ENCODE peak calls at places on chromosomes 2 and 18, in seven cellular contexts. W, V, G, N, Q, P and A are unnamed samples.

GRCh38 chr2:13006407-13006806 is 289.7 kb downstream of the TRIB2 start:
- DNase-seq in W (no peak), V (peak), G (no peak), N (no peak), Q (no peak), P (no peak), A (no peak)

GRCh38 chr2:48572797-48573196 is 42.8 kb downstream of the STON1 start:
- DNase-seq in W (no peak), V (no peak), G (no peak), N (no peak), Q (no peak), P (no peak), A (no peak)

GRCh38 chr2:186426153-186427016 is 59.7 kb upstream of the ZC3H15 start:
- DNase-seq in W (no peak), V (no peak), G (no peak), N (no peak), Q (no peak), P (no peak), A (no peak)

GRCh38 chr2:230512955-230513748 is 97.2 kb downstream of the SP100 start:
- DNase-seq in W (no peak), V (peak), G (no peak), N (no peak), Q (no peak), P (no peak), A (peak)

GRCh38 chr2:232400244-232401015 is 6.2 kb upstream of the ALPG start:
- DNase-seq in W (no peak), V (no peak), G (no peak), N (no peak), Q (no peak), P (no peak), A (no peak)

GRCh38 chr2:196172976-196173375 is 1.6 kb upstream of the STK17B start:
- DNase-seq in W (no peak), V (no peak), G (no peak), N (no peak), Q (no peak), P (no peak), A (no peak)

GRCh38 chr2:198326431-198326830 is 522.0 kb downstream of the PLCL1 start:
- DNase-seq in W (no peak), V (no peak), G (no peak), N (no peak), Q (no peak), P (no peak), A (no peak)

GRCh38 chr2:105854972-105855371 is 110.3 kb downstream of the NCK2 start:
- DNase-seq in W (no peak), V (no peak), G (no peak), N (no peak), Q (no peak), P (no peak), A (no peak)

GRCh38 chr2:237291138-237291792 is 122.7 kb downstream of the COL6A3 start:
- DNase-seq in W (peak), V (peak), G (peak), N (peak), Q (peak), P (peak), A (no peak)

GRCh38 chr2:195543902-195544894 is 112.8 kb upstream of the SLC39A10 start:
- DNase-seq in W (peak), V (peak), G (peak), N (no peak), Q (no peak), P (no peak), A (no peak)

GRCh38 chr2:43139996-43140621 is 86.3 kb downstream of the ZFP36L2 start:
- DNase-seq in W (no peak), V (peak), G (no peak), N (no peak), Q (no peak), P (peak), A (no peak)

GRCh38 chr2:85772019-85772745 is 18.4 kb downstream of the ATOH8 start:
- DNase-seq in W (peak), V (peak), G (peak), N (peak), Q (peak), P (peak), A (peak)

GRCh38 chr2:171406044-171406443 is 27.7 kb downstream of the METTL8 start:
- DNase-seq in W (no peak), V (no peak), G (no peak), N (no peak), Q (no peak), P (no peak), A (no peak)

GRCh38 chr2:129895526-129896082 is 83.9 kb upstream of the RAB6C start:
- DNase-seq in W (no peak), V (no peak), G (no peak), N (no peak), Q (peak), P (no peak), A (no peak)

GRCh38 chr2:134029478-134029877 is 224.4 kb upstream of the MGAT5 start:
- DNase-seq in W (no peak), V (peak), G (no peak), N (no peak), Q (no peak), P (no peak), A (no peak)

GRCh38 chr2:77566582-77566981 is 44.4 kb upstream of the LRRTM4 start:
- DNase-seq in W (no peak), V (no peak), G (no peak), N (no peak), Q (no peak), P (no peak), A (peak)

GRCh38 chr18:58427321-58427720 is 201.6 kb downstream of the ALPK2 start:
- DNase-seq in W (no peak), V (no peak), G (no peak), N (no peak), Q (no peak), P (no peak), A (no peak)

GRCh38 chr2:101912545-101912944 is 79.2 kb upstream of the IL1R2 start:
- DNase-seq in W (no peak), V (no peak), G (no peak), N (no peak), Q (no peak), P (no peak), A (no peak)

GRCh38 chr2:8133331-8133730 is 548.5 kb upstream of the ID2 start:
- DNase-seq in W (no peak), V (no peak), G (no peak), N (no peak), Q (no peak), P (no peak), A (no peak)
- TF ChIP-seq CTCF in W (no peak), V (no peak), G (no peak), N (no peak), Q (no peak), P (no peak), A (no peak)

GRCh38 chr2:28761420-28761819 is 9.8 kb downstream of the PPP1CB start:
- DNase-seq in W (no peak), V (no peak), G (no peak), N (no peak), Q (no peak), P (no peak), A (no peak)
- H3K4me3 ChIP-seq in W (no peak), V (no peak), G (no peak), N (no peak), Q (no peak), P (no peak), A (no peak)

DNA sequence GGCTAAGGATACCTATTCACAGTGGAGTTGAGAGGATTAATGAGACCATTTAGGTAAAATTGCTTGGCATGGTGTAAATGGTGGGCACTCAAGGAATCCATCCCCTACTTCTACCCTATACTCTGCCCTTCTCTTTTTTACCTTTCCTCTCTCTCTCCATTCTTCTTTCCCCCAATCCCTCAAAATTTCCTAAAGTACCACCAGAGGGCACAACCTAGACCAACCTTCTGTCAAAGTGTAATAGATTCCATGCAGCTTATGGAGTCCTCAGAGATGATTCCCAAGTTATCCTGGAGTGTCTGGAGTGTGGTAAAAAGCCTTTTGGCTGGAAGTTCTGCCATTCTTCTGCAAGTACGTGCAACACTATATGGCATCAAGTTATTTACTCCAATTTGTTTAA is 33.0 kb upstream of the CCDC195 start:
- DNase-seq in W (no peak), V (no peak), G (no peak), N (no peak), Q (no peak), P (no peak), A (no peak)
- TF ChIP-seq CTCF in W (no peak), V (no peak), G (peak), N (no peak), Q (no peak), P (peak), A (peak)

GRCh38 chr2:216108967-216109921 is at the start of gene XRCC5:
- DNase-seq in W (peak), V (peak), G (peak), N (peak), Q (peak), P (peak), A (no peak)

GRCh38 chr2:216107760-216108159 is 1.4 kb upstream of the XRCC5 start:
- DNase-seq in W (no peak), V (no peak), G (no peak), N (no peak), Q (no peak), P (no peak), A (no peak)

GRCh38 chr2:216104691-216105090 is 4.5 kb upstream of the XRCC5 start:
- DNase-seq in W (no peak), V (no peak), G (no peak), N (no peak), Q (no peak), P (no peak), A (no peak)

GRCh38 chr2:216108310-216108966 is 710 bp upstream of the XRCC5 start:
- DNase-seq in W (no peak), V (no peak), G (no peak), N (no peak), Q (no peak), P (no peak), A (no peak)

DNA sequence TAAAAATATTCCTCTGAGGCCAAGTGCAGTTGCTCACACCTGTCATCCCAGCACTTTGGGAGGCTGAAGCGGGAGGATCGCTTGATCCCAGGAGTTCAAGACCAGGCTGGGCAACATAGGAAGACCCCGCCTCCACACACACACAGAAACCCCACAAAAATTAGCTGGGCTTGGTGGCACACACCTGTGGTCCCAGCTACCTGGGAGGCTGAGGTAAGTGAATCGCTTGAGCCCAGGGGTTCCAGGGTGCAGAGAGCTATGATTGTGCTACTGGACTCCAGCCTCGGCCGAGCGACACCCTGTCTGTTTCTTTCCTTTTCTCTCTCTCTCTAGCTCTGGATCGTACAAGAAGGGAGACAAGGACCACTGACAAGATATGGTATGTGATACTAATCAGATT is 1.8 kb upstream of the XRCC5 start:
- DNase-seq in W (no peak), V (no peak), G (no peak), N (no peak), Q (no peak), P (no peak), A (no peak)
- H3K4me3 ChIP-seq in W (peak), V (no peak), G (no peak), N (no peak), Q (no peak), P (no peak), A (peak)

DNA sequence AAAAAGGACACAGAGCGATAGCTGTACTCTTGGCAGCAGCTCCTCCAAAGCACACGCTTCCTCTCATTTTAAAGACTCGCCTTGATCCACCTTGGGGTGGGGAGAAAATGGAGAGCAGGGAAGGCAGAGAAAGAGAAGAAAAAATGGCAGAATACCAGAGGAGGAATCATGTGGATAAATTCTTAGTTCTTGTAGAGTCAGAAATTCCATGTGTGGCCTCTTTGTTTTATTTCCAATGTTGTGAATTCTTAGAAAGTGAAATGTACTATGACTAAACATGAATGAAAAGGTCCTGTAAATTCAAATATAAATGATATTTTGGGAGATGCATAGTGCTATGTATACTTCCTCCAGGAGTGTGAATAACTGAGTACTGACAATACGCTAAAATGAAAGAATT is 89.7 kb upstream of the SESTD1 start:
- DNase-seq in W (no peak), V (no peak), G (no peak), N (no peak), Q (no peak), P (no peak), A (no peak)
- TF ChIP-seq CTCF in W (no peak), V (no peak), G (no peak), N (no peak), Q (no peak), P (no peak), A (no peak)

DNA sequence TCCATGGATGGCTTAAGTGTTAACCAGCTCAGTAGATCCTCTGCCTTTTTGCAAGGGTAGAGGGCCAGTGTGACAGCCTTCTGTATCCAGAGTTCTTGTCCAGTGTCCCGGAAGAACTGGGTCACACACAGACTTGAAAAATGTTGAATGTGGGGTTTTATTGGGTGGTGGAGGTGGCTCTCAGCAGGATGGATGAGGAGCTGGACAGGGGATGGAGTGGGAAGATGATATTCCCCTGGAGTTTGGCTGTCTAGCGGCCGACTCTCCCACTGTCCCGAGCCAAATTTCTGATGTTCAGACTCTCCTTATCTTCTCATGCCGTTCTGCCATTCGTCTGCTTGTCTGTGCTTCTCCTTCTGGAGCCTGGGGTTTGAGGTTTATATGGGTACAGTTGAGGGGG is 72.6 kb downstream of the MYO3B start:
- DNase-seq in W (no peak), V (no peak), G (no peak), N (no peak), Q (no peak), P (no peak), A (no peak)
- H3K4me3 ChIP-seq in W (no peak), V (no peak), G (no peak), N (no peak), Q (no peak), P (no peak), A (no peak)

GRCh38 chr18:47953471-47953931 is 23.0 kb upstream of the SMAD2 start:
- DNase-seq in W (no peak), V (no peak), G (no peak), N (peak), Q (peak), P (peak), A (peak)
- TF ChIP-seq CTCF in W (no peak), V (no peak), G (no peak), N (no peak), Q (no peak), P (no peak), A (no peak)

GRCh38 chr2:241545113-241545512 is 13.4 kb upstream of the BOK start:
- DNase-seq in W (peak), V (peak), G (no peak), N (no peak), Q (no peak), P (peak), A (no peak)
- H3K4me3 ChIP-seq in W (no peak), V (no peak), G (peak), N (no peak), Q (no peak), P (no peak), A (no peak)